ENCODE peak calls at places on chromosomes 13 and 19, in nine cellular contexts. One of them, this sample, is unnamed.
A peak's percentile ranks its signal among the peaks of the same experiment; 100 is the strongest.

GRCh38 chr13:84366484-84366883 is 484.2 kb upstream of the SLITRK1 start:
- DNase-seq in HT1080: no peak
- DNase-seq in EL: peak; percentile 62
- DNase-seq in neuronal stem cell: no peak
- DNase-seq in RWPE1: no peak
- DNase-seq in upper lobe of left lung: no peak
- DNase-seq in heart left ventricle: no peak
- DNase-seq in AG04450: no peak
- DNase-seq in uterus: no peak
- DNase-seq in this sample: no peak

GRCh38 chr19:54967611-54968010 is 1.4 kb downstream of the NLRP2 start:
- DNase-seq in HT1080: no peak
- DNase-seq in EL: no peak
- DNase-seq in neuronal stem cell: no peak
- DNase-seq in RWPE1: no peak
- DNase-seq in upper lobe of left lung: no peak
- DNase-seq in heart left ventricle: no peak
- DNase-seq in AG04450: no peak
- DNase-seq in uterus: no peak
- DNase-seq in this sample: no peak

GRCh38 chr13:80161896-80162295 is 179.0 kb downstream of the SPRY2 start:
- DNase-seq in HT1080: no peak
- DNase-seq in EL: no peak
- DNase-seq in neuronal stem cell: no peak
- DNase-seq in RWPE1: no peak
- DNase-seq in upper lobe of left lung: no peak
- DNase-seq in heart left ventricle: no peak
- DNase-seq in AG04450: no peak
- DNase-seq in uterus: no peak
- DNase-seq in this sample: no peak

GRCh38 chr19:44640518-44640917 is 3.2 kb upstream of the PVR start:
- DNase-seq in HT1080: no peak
- DNase-seq in EL: peak; percentile 59
- DNase-seq in neuronal stem cell: no peak
- DNase-seq in RWPE1: no peak
- DNase-seq in upper lobe of left lung: no peak
- DNase-seq in heart left ventricle: no peak
- DNase-seq in AG04450: no peak
- DNase-seq in uterus: no peak
- DNase-seq in this sample: peak; percentile 62

GRCh38 chr13:114065926-114066774 is 66.3 kb downstream of the RASA3 start:
- DNase-seq in HT1080: no peak
- DNase-seq in EL: no peak
- DNase-seq in neuronal stem cell: no peak
- DNase-seq in RWPE1: no peak
- DNase-seq in upper lobe of left lung: peak; percentile 84
- DNase-seq in heart left ventricle: no peak
- DNase-seq in AG04450: no peak
- DNase-seq in uterus: no peak
- DNase-seq in this sample: no peak

GRCh38 chr13:67230774-67231480 is 791 bp upstream of the PCDH9 start:
- DNase-seq in HT1080: peak; percentile 44
- DNase-seq in EL: peak; percentile 65
- DNase-seq in neuronal stem cell: peak; percentile 68
- DNase-seq in RWPE1: peak; percentile 44
- DNase-seq in upper lobe of left lung: peak; percentile 91
- DNase-seq in heart left ventricle: peak; percentile 66
- DNase-seq in AG04450: peak; percentile 23
- DNase-seq in uterus: peak; percentile 32
- DNase-seq in this sample: peak; percentile 22

GRCh38 chr13:30355405-30355741 is 48.0 kb upstream of the KATNAL1 start:
- DNase-seq in HT1080: no peak
- DNase-seq in EL: no peak
- DNase-seq in neuronal stem cell: no peak
- DNase-seq in RWPE1: no peak
- DNase-seq in upper lobe of left lung: peak; percentile 46
- DNase-seq in heart left ventricle: no peak
- DNase-seq in AG04450: no peak
- DNase-seq in uterus: no peak
- DNase-seq in this sample: no peak

GRCh38 chr13:112903606-112904195 is 65.3 kb upstream of the MCF2L start:
- DNase-seq in HT1080: no peak
- DNase-seq in EL: no peak
- DNase-seq in neuronal stem cell: no peak
- DNase-seq in RWPE1: no peak
- DNase-seq in upper lobe of left lung: peak; percentile 27
- DNase-seq in heart left ventricle: no peak
- DNase-seq in AG04450: no peak
- DNase-seq in uterus: no peak
- DNase-seq in this sample: no peak

GRCh38 chr19:17346109-17346671 is 8.8 kb downstream of the GTPBP3 start:
- DNase-seq in HT1080: peak; percentile 70
- DNase-seq in EL: peak; percentile 57
- DNase-seq in neuronal stem cell: peak; percentile 66
- DNase-seq in RWPE1: peak; percentile 75
- DNase-seq in upper lobe of left lung: peak; percentile 96
- DNase-seq in heart left ventricle: peak; percentile 80
- DNase-seq in AG04450: no peak
- DNase-seq in uterus: peak; percentile 74
- DNase-seq in this sample: peak; percentile 38

GRCh38 chr13:85864963-85865530 is 65.8 kb upstream of the SLITRK6 start:
- DNase-seq in HT1080: peak; percentile 44
- DNase-seq in EL: peak; percentile 15
- DNase-seq in neuronal stem cell: peak; percentile 9
- DNase-seq in RWPE1: peak; percentile 1
- DNase-seq in upper lobe of left lung: no peak
- DNase-seq in heart left ventricle: no peak
- DNase-seq in AG04450: peak; percentile 3
- DNase-seq in uterus: no peak
- DNase-seq in this sample: peak; percentile 72

GRCh38 chr19:57351867-57352266 is 796 bp downstream of the ZNF304 start:
- DNase-seq in HT1080: no peak
- DNase-seq in EL: peak; percentile 10
- DNase-seq in neuronal stem cell: no peak
- DNase-seq in RWPE1: no peak
- DNase-seq in upper lobe of left lung: no peak
- DNase-seq in heart left ventricle: no peak
- DNase-seq in AG04450: no peak
- DNase-seq in uterus: no peak
- DNase-seq in this sample: peak; percentile 48

GRCh38 chr13:27659466-27659865 is 37.8 kb downstream of the POLR1D start:
- DNase-seq in HT1080: no peak
- DNase-seq in EL: no peak
- DNase-seq in neuronal stem cell: no peak
- DNase-seq in RWPE1: no peak
- DNase-seq in upper lobe of left lung: no peak
- DNase-seq in heart left ventricle: no peak
- DNase-seq in AG04450: no peak
- DNase-seq in uterus: no peak
- DNase-seq in this sample: no peak

GRCh38 chr19:409006-409514 is at the start of gene C2CD4C:
- DNase-seq in HT1080: no peak
- DNase-seq in EL: peak; percentile 16
- DNase-seq in neuronal stem cell: no peak
- DNase-seq in RWPE1: no peak
- DNase-seq in upper lobe of left lung: peak; percentile 91
- DNase-seq in heart left ventricle: no peak
- DNase-seq in AG04450: no peak
- DNase-seq in uterus: no peak
- DNase-seq in this sample: no peak

GRCh38 chr19:35557539-35558399 is 5.7 kb downstream of the ATP4A start:
- DNase-seq in HT1080: no peak
- DNase-seq in EL: peak; percentile 49
- DNase-seq in neuronal stem cell: peak; percentile 89
- DNase-seq in RWPE1: peak; percentile 40
- DNase-seq in upper lobe of left lung: peak; percentile 93
- DNase-seq in heart left ventricle: peak; percentile 37
- DNase-seq in AG04450: no peak
- DNase-seq in uterus: no peak
- DNase-seq in this sample: peak; percentile 34

GRCh38 chr13:103898481-103898880 is 832.3 kb upstream of the SLC10A2 start:
- DNase-seq in HT1080: no peak
- DNase-seq in EL: no peak
- DNase-seq in neuronal stem cell: no peak
- DNase-seq in RWPE1: no peak
- DNase-seq in upper lobe of left lung: no peak
- DNase-seq in heart left ventricle: no peak
- DNase-seq in AG04450: no peak
- DNase-seq in uterus: no peak
- DNase-seq in this sample: no peak

GRCh38 chr19:42132851-42133528 is 744 bp upstream of the POU2F2 start:
- DNase-seq in HT1080: peak; percentile 58
- DNase-seq in EL: peak; percentile 61
- DNase-seq in neuronal stem cell: peak; percentile 72
- DNase-seq in RWPE1: peak; percentile 72
- DNase-seq in upper lobe of left lung: peak; percentile 96
- DNase-seq in heart left ventricle: peak; percentile 68
- DNase-seq in AG04450: no peak
- DNase-seq in uterus: peak; percentile 31
- DNase-seq in this sample: peak; percentile 33

GRCh38 chr19:39038098-39038497 is 5.7 kb upstream of the FBXO27 start:
- DNase-seq in HT1080: peak; percentile 36
- DNase-seq in EL: peak; percentile 49
- DNase-seq in neuronal stem cell: peak; percentile 49
- DNase-seq in RWPE1: peak; percentile 60
- DNase-seq in upper lobe of left lung: no peak
- DNase-seq in heart left ventricle: no peak
- DNase-seq in AG04450: no peak
- DNase-seq in uterus: no peak
- DNase-seq in this sample: peak; percentile 67

GRCh38 chr19:19185853-19186728 is 5.9 kb downstream of the BORCS8 start:
- DNase-seq in HT1080: peak; percentile 19
- DNase-seq in EL: peak; percentile 55
- DNase-seq in neuronal stem cell: peak; percentile 56
- DNase-seq in RWPE1: no peak
- DNase-seq in upper lobe of left lung: no peak
- DNase-seq in heart left ventricle: no peak
- DNase-seq in AG04450: no peak
- DNase-seq in uterus: no peak
- DNase-seq in this sample: peak; percentile 27

GRCh38 chr13:34594507-34594906 is 347.6 kb upstream of the NBEA start:
- DNase-seq in HT1080: no peak
- DNase-seq in EL: no peak
- DNase-seq in neuronal stem cell: no peak
- DNase-seq in RWPE1: no peak
- DNase-seq in upper lobe of left lung: no peak
- DNase-seq in heart left ventricle: no peak
- DNase-seq in AG04450: no peak
- DNase-seq in uterus: no peak
- DNase-seq in this sample: no peak

GRCh38 chr13:41458939-41459753 is 1.8 kb downstream of the RGCC start:
- DNase-seq in HT1080: no peak
- DNase-seq in EL: peak; percentile 50
- DNase-seq in neuronal stem cell: no peak
- DNase-seq in RWPE1: peak; percentile 45
- DNase-seq in upper lobe of left lung: no peak
- DNase-seq in heart left ventricle: peak; percentile 44
- DNase-seq in AG04450: no peak
- DNase-seq in uterus: peak; percentile 20
- DNase-seq in this sample: peak; percentile 65

GRCh38 chr13:31890946-31891345 is 140.6 kb upstream of the FRY start:
- DNase-seq in HT1080: no peak
- DNase-seq in EL: no peak
- DNase-seq in neuronal stem cell: no peak
- DNase-seq in RWPE1: no peak
- DNase-seq in upper lobe of left lung: no peak
- DNase-seq in heart left ventricle: no peak
- DNase-seq in AG04450: no peak
- DNase-seq in uterus: no peak
- DNase-seq in this sample: no peak

GRCh38 chr13:31310356-31310755 is 110.6 kb downstream of the B3GLCT start:
- DNase-seq in HT1080: no peak
- DNase-seq in EL: no peak
- DNase-seq in neuronal stem cell: no peak
- DNase-seq in RWPE1: no peak
- DNase-seq in upper lobe of left lung: peak; percentile 33
- DNase-seq in heart left ventricle: no peak
- DNase-seq in AG04450: no peak
- DNase-seq in uterus: no peak
- DNase-seq in this sample: no peak

GRCh38 chr13:46633416-46633815 is 80.4 kb downstream of the LRCH1 start:
- DNase-seq in HT1080: peak; percentile 65
- DNase-seq in EL: peak; percentile 96
- DNase-seq in neuronal stem cell: no peak
- DNase-seq in RWPE1: peak; percentile 30
- DNase-seq in upper lobe of left lung: no peak
- DNase-seq in heart left ventricle: no peak
- DNase-seq in AG04450: peak; percentile 69
- DNase-seq in uterus: no peak
- DNase-seq in this sample: peak; percentile 44

GRCh38 chr13:24680258-24680920 is at the start of gene ATP12A:
- DNase-seq in HT1080: no peak
- DNase-seq in EL: no peak
- DNase-seq in neuronal stem cell: peak; percentile 46
- DNase-seq in RWPE1: peak; percentile 19
- DNase-seq in upper lobe of left lung: peak; percentile 91
- DNase-seq in heart left ventricle: no peak
- DNase-seq in AG04450: no peak
- DNase-seq in uterus: no peak
- DNase-seq in this sample: no peak

GRCh38 chr19:34365463-34366401 is 736 bp downstream of the GPI start:
- DNase-seq in HT1080: no peak
- DNase-seq in EL: peak; percentile 36
- DNase-seq in neuronal stem cell: no peak
- DNase-seq in RWPE1: peak; percentile 35
- DNase-seq in upper lobe of left lung: peak; percentile 84
- DNase-seq in heart left ventricle: peak; percentile 54
- DNase-seq in AG04450: no peak
- DNase-seq in uterus: peak; percentile 23
- DNase-seq in this sample: peak; percentile 23

GRCh38 chr13:45370922-45371406 is 30.0 kb upstream of the TPT1 start:
- DNase-seq in HT1080: peak; percentile 46
- DNase-seq in EL: peak; percentile 76
- DNase-seq in neuronal stem cell: peak; percentile 75
- DNase-seq in RWPE1: peak; percentile 51
- DNase-seq in upper lobe of left lung: peak; percentile 92
- DNase-seq in heart left ventricle: peak; percentile 71
- DNase-seq in AG04450: peak; percentile 73
- DNase-seq in uterus: peak; percentile 66
- DNase-seq in this sample: no peak

GRCh38 chr19:3697094-3697493 is 3.2 kb downstream of the PIP5K1C start:
- DNase-seq in HT1080: no peak
- DNase-seq in EL: no peak
- DNase-seq in neuronal stem cell: no peak
- DNase-seq in RWPE1: no peak
- DNase-seq in upper lobe of left lung: peak; percentile 65
- DNase-seq in heart left ventricle: no peak
- DNase-seq in AG04450: no peak
- DNase-seq in uterus: no peak
- DNase-seq in this sample: no peak

GRCh38 chr19:19207637-19208582 is 3.8 kb upstream of the NCAN start:
- DNase-seq in HT1080: no peak
- DNase-seq in EL: no peak
- DNase-seq in neuronal stem cell: no peak
- DNase-seq in RWPE1: no peak
- DNase-seq in upper lobe of left lung: no peak
- DNase-seq in heart left ventricle: no peak
- DNase-seq in AG04450: no peak
- DNase-seq in uterus: no peak
- DNase-seq in this sample: no peak